ENCODE peak calls at places on chromosome 16, in seven cellular contexts. J is sciatic nerve, U is putamen, T is anterior cingulate cortex, E is right lobe of liver, O is fibroblast of mammary gland, G is epithelial cell of proximal tubule. K is an unnamed sample.

GRCh38 chr16:85286970-85287814 is 174.9 kb upstream of the CIBAR2 start:
- DNase-seq in J (no peak), U (peak), T (peak), E (no peak), O (peak), G (no peak), K (no peak)

GRCh38 chr16:85448557-85449194 is 164.4 kb upstream of the GSE1 start:
- DNase-seq in J (no peak), U (no peak), T (no peak), E (peak), O (peak), G (no peak), K (no peak)

GRCh38 chr16:86424413-86424812 is 85.9 kb upstream of the FOXF1 start:
- DNase-seq in J (no peak), U (no peak), T (no peak), E (no peak), O (no peak), G (no peak), K (no peak)

GRCh38 chr16:1272453-1273198 is 16.8 kb downstream of the TPSD1 start:
- DNase-seq in J (no peak), U (no peak), T (no peak), E (no peak), O (no peak), G (no peak), K (no peak)

GRCh38 chr16:46857261-46857962 is 26.4 kb upstream of the C16orf87 start:
- DNase-seq in J (no peak), U (peak), T (peak), E (no peak), O (peak), G (peak), K (no peak)

GRCh38 chr16:1090620-1091587 is 5.1 kb downstream of the C1QTNF8 start:
- DNase-seq in J (no peak), U (no peak), T (no peak), E (no peak), O (no peak), G (no peak), K (no peak)

GRCh38 chr16:13032911-13033310 is 131.5 kb downstream of the SHISA9 start:
- DNase-seq in J (no peak), U (no peak), T (no peak), E (no peak), O (no peak), G (no peak), K (no peak)

GRCh38 chr16:87278191-87279093 is 38.8 kb downstream of the C16orf95 start:
- DNase-seq in J (peak), U (peak), T (peak), E (peak), O (peak), G (no peak), K (peak)

GRCh38 chr16:31099860-31100638 is 5.5 kb upstream of the VKORC1 start:
- DNase-seq in J (no peak), U (no peak), T (no peak), E (no peak), O (peak), G (no peak), K (no peak)

GRCh38 chr16:83847371-83848225 is 39.8 kb downstream of the HSBP1 start:
- DNase-seq in J (no peak), U (no peak), T (no peak), E (no peak), O (no peak), G (no peak), K (no peak)

GRCh38 chr16:63426275-63426870 is 1390.1 kb upstream of the CDH8 start:
- DNase-seq in J (no peak), U (no peak), T (no peak), E (no peak), O (no peak), G (no peak), K (no peak)

GRCh38 chr16:89571636-89572035 is 3.9 kb upstream of the CPNE7 start:
- DNase-seq in J (no peak), U (no peak), T (no peak), E (no peak), O (no peak), G (no peak), K (no peak)

GRCh38 chr16:67803894-67804293 is 2.5 kb downstream of the RANBP10 start:
- DNase-seq in J (no peak), U (no peak), T (no peak), E (no peak), O (no peak), G (no peak), K (no peak)

GRCh38 chr16:8026450-8026849 is 563.9 kb downstream of the TMEM114 start:
- DNase-seq in J (no peak), U (no peak), T (no peak), E (no peak), O (no peak), G (no peak), K (no peak)

GRCh38 chr16:46743232-46743719 is 4.9 kb downstream of the MYLK3 start:
- DNase-seq in J (no peak), U (no peak), T (peak), E (no peak), O (peak), G (no peak), K (peak)

GRCh38 chr16:68031951-68032350 is 8.9 kb downstream of the DUS2 start:
- DNase-seq in J (no peak), U (no peak), T (no peak), E (no peak), O (peak), G (no peak), K (no peak)

GRCh38 chr16:6512512-6512911 is 820.1 kb upstream of the RBFOX1 start:
- DNase-seq in J (no peak), U (no peak), T (no peak), E (no peak), O (no peak), G (no peak), K (no peak)

GRCh38 chr16:57297856-57298255 is 13.4 kb upstream of the PLLP start:
- DNase-seq in J (no peak), U (no peak), T (no peak), E (no peak), O (no peak), G (no peak), K (no peak)

GRCh38 chr16:56450275-56450889 is 750 bp downstream of the NUDT21 start:
- DNase-seq in J (no peak), U (no peak), T (no peak), E (no peak), O (peak), G (no peak), K (no peak)

GRCh38 chr16:87206646-87207451 is 110.3 kb downstream of the C16orf95 start:
- DNase-seq in J (no peak), U (no peak), T (no peak), E (no peak), O (peak), G (no peak), K (no peak)

GRCh38 chr16:81779540-81780320 is 639 bp downstream of the PLCG2 start:
- DNase-seq in J (peak), U (no peak), T (no peak), E (peak), O (no peak), G (no peak), K (no peak)

GRCh38 chr16:10180771-10181163 is 1.5 kb downstream of the GRIN2A start:
- DNase-seq in J (no peak), U (peak), T (no peak), E (peak), O (no peak), G (no peak), K (peak)

GRCh38 chr16:86517652-86518258 is 7.4 kb downstream of the FOXF1 start:
- DNase-seq in J (peak), U (peak), T (peak), E (peak), O (peak), G (no peak), K (peak)

GRCh38 chr16:70523013-70523620 is at the start of gene COG4:
- DNase-seq in J (peak), U (peak), T (peak), E (peak), O (peak), G (peak), K (peak)

GRCh38 chr16:84631882-84632281 is 14.0 kb upstream of the COTL1 start:
- DNase-seq in J (no peak), U (no peak), T (no peak), E (no peak), O (no peak), G (no peak), K (no peak)

GRCh38 chr16:31242197-31242596 is 17.6 kb upstream of the ITGAM start:
- DNase-seq in J (no peak), U (no peak), T (no peak), E (no peak), O (peak), G (no peak), K (no peak)

GRCh38 chr16:11094075-11094593 is 149.8 kb downstream of the CLEC16A start:
- DNase-seq in J (no peak), U (no peak), T (no peak), E (no peak), O (no peak), G (no peak), K (peak)

GRCh38 chr16:89093602-89094251 is at the start of gene ACSF3:
- DNase-seq in J (peak), U (peak), T (peak), E (peak), O (peak), G (no peak), K (peak)

GRCh38 chr16:24010440-24011089 is 174.8 kb downstream of the PRKCB start:
- DNase-seq in J (peak), U (peak), T (peak), E (peak), O (peak), G (peak), K (peak)

GRCh38 chr16:59290718-59291117 is 556.6 kb upstream of the GOT2 start:
- DNase-seq in J (no peak), U (no peak), T (no peak), E (no peak), O (no peak), G (no peak), K (no peak)

GRCh38 chr16:86508947-86509758 is 1.2 kb upstream of the FOXF1 start:
- DNase-seq in J (peak), U (no peak), T (no peak), E (peak), O (peak), G (no peak), K (peak)

GRCh38 chr16:65751622-65752598 is 614.6 kb upstream of the CDH5 start:
- DNase-seq in J (no peak), U (no peak), T (no peak), E (no peak), O (no peak), G (no peak), K (no peak)

GRCh38 chr16:17448640-17449638 is 21.8 kb downstream of the XYLT1 start:
- DNase-seq in J (peak), U (no peak), T (no peak), E (peak), O (no peak), G (no peak), K (peak)

GRCh38 chr16:28902909-28903308 is 22.1 kb downstream of the RABEP2 start:
- DNase-seq in J (no peak), U (no peak), T (no peak), E (no peak), O (no peak), G (no peak), K (no peak)

GRCh38 chr16:80167657-80168056 is 373.1 kb upstream of the DYNLRB2 start:
- DNase-seq in J (no peak), U (no peak), T (no peak), E (no peak), O (no peak), G (peak), K (no peak)

GRCh38 chr16:70739389-70739788 is 53.5 kb upstream of the MTSS2 start:
- DNase-seq in J (no peak), U (no peak), T (no peak), E (no peak), O (no peak), G (no peak), K (no peak)